ENCODE peak calls at places on chromosomes 1 and 21, in four cellular contexts. K, R, N and I are unnamed samples.

GRCh38 chr1:116574581-116575291 is 3.9 kb upstream of the CD58 start:
- DNase-seq in K (peak), R (peak), N (no peak), I (no peak)

GRCh38 chr1:70210820-70211219 is 5.4 kb upstream of the LRRC40 start:
- DNase-seq in K (no peak), R (no peak), N (no peak), I (no peak)

GRCh38 chr1:8448906-8449661 is 131.2 kb downstream of the SLC45A1 start:
- DNase-seq in K (no peak), R (no peak), N (no peak), I (no peak)

GRCh38 chr1:22398656-22399420 is 52.8 kb upstream of the ZBTB40 start:
- DNase-seq in K (no peak), R (no peak), N (no peak), I (no peak)

GRCh38 chr1:46221749-46222148 is 18.6 kb downstream of the LURAP1 start:
- DNase-seq in K (no peak), R (no peak), N (no peak), I (no peak)

GRCh38 chr21:41360072-41360821 is 1.6 kb upstream of the MX2 start:
- DNase-seq in K (no peak), R (peak), N (no peak), I (peak)

GRCh38 chr1:56931686-56932085 is 34.1 kb downstream of the C8B start:
- DNase-seq in K (no peak), R (no peak), N (no peak), I (no peak)

GRCh38 chr1:66644331-66644730 is 107.9 kb upstream of the DYNLT5 start:
- DNase-seq in K (no peak), R (no peak), N (no peak), I (no peak)

GRCh38 chr1:53639251-53639721 is 99.7 kb downstream of the GLIS1 start:
- DNase-seq in K (no peak), R (peak), N (peak), I (peak)

GRCh38 chr1:29331309-29331708 is 95.0 kb downstream of the PTPRU start:
- DNase-seq in K (no peak), R (no peak), N (no peak), I (no peak)

GRCh38 chr1:208061118-208061517 is 150.2 kb upstream of the CD34 start:
- DNase-seq in K (no peak), R (no peak), N (no peak), I (no peak)

GRCh38 chr1:230917284-230918135 is 49.2 kb upstream of the C1orf198 start:
- DNase-seq in K (peak), R (peak), N (peak), I (no peak)

GRCh38 chr1:206803221-206803730 is 31.0 kb upstream of the IL10 start:
- DNase-seq in K (no peak), R (no peak), N (no peak), I (no peak)

GRCh38 chr21:18959817-18960216 is 556.2 kb upstream of the TMPRSS15 start:
- DNase-seq in K (no peak), R (no peak), N (no peak), I (no peak)

GRCh38 chr21:19029816-19030215 is 626.2 kb upstream of the TMPRSS15 start:
- DNase-seq in K (no peak), R (no peak), N (no peak), I (no peak)

GRCh38 chr1:938711-939504 is 15.2 kb downstream of the SAMD11 start:
- DNase-seq in K (no peak), R (no peak), N (no peak), I (no peak)

GRCh38 chr1:243246916-243247315 is 8.2 kb downstream of the CEP170 start:
- DNase-seq in K (no peak), R (no peak), N (no peak), I (no peak)

GRCh38 chr1:59318271-59318865 is 21.5 kb downstream of the FGGY start:
- DNase-seq in K (no peak), R (no peak), N (no peak), I (no peak)

GRCh38 chr1:30727796-30728195 is 4.4 kb upstream of the MATN1 start:
- DNase-seq in K (no peak), R (no peak), N (no peak), I (no peak)

GRCh38 chr21:14303731-14304488 is 79.0 kb downstream of the HSPA13 start:
- DNase-seq in K (no peak), R (no peak), N (no peak), I (no peak)

GRCh38 chr1:57124170-57124569 is 158.4 kb upstream of the C8B start:
- DNase-seq in K (no peak), R (no peak), N (no peak), I (no peak)

GRCh38 chr1:8089535-8090228 is 63.6 kb upstream of the ERRFI1 start:
- DNase-seq in K (no peak), R (no peak), N (no peak), I (no peak)

GRCh38 chr1:24118410-24119242 is 6.7 kb upstream of the MYOM3 start:
- DNase-seq in K (no peak), R (no peak), N (no peak), I (no peak)

GRCh38 chr1:246258250-246258649 is 248.8 kb downstream of the SMYD3 start:
- DNase-seq in K (no peak), R (no peak), N (no peak), I (no peak)

GRCh38 chr1:215056584-215056983 is 26.0 kb upstream of the KCNK2 start:
- DNase-seq in K (no peak), R (no peak), N (no peak), I (no peak)

GRCh38 chr1:51728611-51729155 is 111.8 kb downstream of the OSBPL9 start:
- DNase-seq in K (no peak), R (no peak), N (no peak), I (no peak)

GRCh38 chr1:165313906-165314305 is 42.6 kb downstream of the LMX1A start:
- DNase-seq in K (no peak), R (no peak), N (no peak), I (no peak)

GRCh38 chr1:191026828-191027227 is 549.2 kb upstream of the BRINP3 start:
- DNase-seq in K (no peak), R (no peak), N (no peak), I (no peak)

GRCh38 chr1:200437088-200437487 is 27.3 kb upstream of the ZNF281 start:
- DNase-seq in K (no peak), R (no peak), N (no peak), I (no peak)

GRCh38 chr1:227315500-227316346 is 2.6 kb downstream of the CDC42BPA start:
- DNase-seq in K (no peak), R (peak), N (no peak), I (no peak)

GRCh38 chr1:38046884-38047602 is 450 bp upstream of the POU3F1 start:
- DNase-seq in K (peak), R (peak), N (peak), I (peak)

GRCh38 chr1:202516434-202516877 is 168.0 kb downstream of the PPP1R12B start:
- DNase-seq in K (no peak), R (no peak), N (no peak), I (no peak)

GRCh38 chr1:910881-911721 is 12.6 kb upstream of the SAMD11 start:
- DNase-seq in K (peak), R (no peak), N (no peak), I (peak)

GRCh38 chr1:150550222-150551048 is 1.2 kb downstream of the ADAMTSL4 start:
- DNase-seq in K (no peak), R (no peak), N (no peak), I (no peak)

GRCh38 chr1:150549496-150550221 is 451 bp downstream of the ADAMTSL4 start:
- DNase-seq in K (no peak), R (no peak), N (no peak), I (no peak)

GRCh38 chr1:150548324-150548631 is 930 bp upstream of the ADAMTSL4 start:
- DNase-seq in K (no peak), R (no peak), N (no peak), I (no peak)

GRCh38 chr1:150551049-150551783 is 2.0 kb downstream of the ADAMTSL4 start:
- DNase-seq in K (no peak), R (no peak), N (no peak), I (no peak)

DNA sequence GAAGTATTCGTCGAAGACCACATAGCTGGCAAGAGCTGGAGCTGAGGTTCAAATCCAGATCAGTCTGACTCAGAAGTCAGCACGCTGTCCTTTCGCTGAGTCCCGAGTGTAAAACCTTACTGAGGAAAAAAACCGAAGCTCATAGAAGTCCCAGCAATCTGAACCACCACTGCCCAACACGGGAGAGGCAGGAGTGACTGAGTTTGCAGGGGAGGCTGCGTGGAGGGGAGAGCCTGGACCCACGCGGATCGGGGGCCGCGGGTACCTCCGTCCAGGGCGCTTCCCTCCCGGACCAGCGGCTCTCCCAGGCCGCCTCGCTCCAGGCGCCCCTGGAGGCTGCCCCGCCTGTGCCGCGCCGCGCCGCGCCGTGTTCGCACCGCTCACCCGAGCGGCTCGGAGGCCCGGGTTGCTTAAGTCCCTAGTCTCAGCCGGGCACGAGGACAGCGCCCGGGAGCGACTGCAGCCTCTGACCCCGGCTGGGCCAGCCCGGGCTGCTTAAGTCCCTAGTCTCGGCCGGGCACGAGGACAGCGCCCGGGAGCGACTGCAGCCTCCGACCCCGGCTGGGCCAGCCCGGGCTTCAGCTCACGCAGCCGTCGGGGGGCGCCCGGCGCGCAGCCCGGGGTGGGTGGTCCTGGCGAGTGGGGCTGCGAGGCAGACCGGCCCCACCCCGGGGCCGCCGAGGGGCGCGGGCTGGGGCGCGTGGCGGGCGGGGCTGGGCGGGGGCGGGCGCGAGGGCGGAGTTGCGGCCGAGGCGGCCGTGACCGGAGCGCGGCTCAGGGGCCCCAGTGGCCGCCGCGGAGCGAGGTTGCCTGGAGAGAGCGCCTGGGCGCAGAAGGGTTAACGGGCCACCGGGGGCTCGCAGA is at the start of gene ADAMTSL4:
- DNase-seq in K (peak), R (peak), N (no peak), I (no peak)
- TF ChIP-seq CTCF in K (peak), R (peak), N (no peak), I (peak)

GRCh38 chr1:110150330-110151174 is at the start of gene SLC6A17:
- DNase-seq in K (peak), R (no peak), N (no peak), I (no peak)

GRCh38 chr1:110151175-110151715 is 951 bp downstream of the SLC6A17 start:
- DNase-seq in K (no peak), R (no peak), N (no peak), I (no peak)

GRCh38 chr1:110152133-110152785 is 2.0 kb downstream of the SLC6A17 start:
- DNase-seq in K (no peak), R (no peak), N (no peak), I (no peak)

GRCh38 chr1:110153407-110153950 is 3.2 kb downstream of the SLC6A17 start:
- DNase-seq in K (no peak), R (no peak), N (no peak), I (no peak)

GRCh38 chr1:110148961-110149360 is 1.3 kb upstream of the SLC6A17 start:
- DNase-seq in K (no peak), R (no peak), N (no peak), I (no peak)
- TF ChIP-seq CTCF in K (peak), R (no peak), N (no peak), I (peak)

DNA sequence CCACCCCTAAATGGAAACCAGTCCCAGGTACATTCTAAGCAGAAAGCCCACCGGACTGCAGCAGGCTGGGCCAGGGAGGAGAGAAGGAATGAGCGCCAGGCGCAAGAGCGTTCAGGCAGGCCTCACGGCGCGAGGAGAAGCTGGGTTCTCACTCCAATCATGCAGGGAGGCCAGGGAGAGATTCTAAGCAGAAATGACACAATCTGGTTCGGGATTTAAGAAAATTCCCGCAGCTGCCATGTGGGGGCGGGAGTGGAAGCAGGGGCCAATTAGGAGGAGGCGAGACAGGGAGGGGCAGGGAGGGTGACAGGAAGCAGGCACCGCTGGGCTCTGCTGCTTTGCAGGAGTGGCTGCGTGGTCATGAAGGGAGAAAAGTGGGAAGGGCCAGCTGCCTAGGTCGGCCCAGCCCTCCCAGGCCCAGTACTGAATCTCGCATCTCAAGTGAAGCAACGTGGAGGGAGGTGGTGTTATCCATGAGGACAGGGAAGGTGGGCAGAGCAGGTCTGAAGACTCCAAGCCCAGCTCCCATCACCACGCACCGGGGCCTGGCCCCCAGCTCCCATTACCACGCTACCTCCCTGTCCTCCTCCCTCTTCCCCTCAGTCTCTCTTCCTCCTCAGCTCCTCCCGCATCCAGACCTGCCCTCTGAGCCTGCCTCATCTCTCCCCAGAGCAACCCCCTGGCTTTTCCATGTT is 11.8 kb downstream of the NPHP4 start:
- DNase-seq in K (no peak), R (peak), N (no peak), I (no peak)
- TF ChIP-seq CTCF in K (no peak), R (no peak), N (peak), I (peak)

GRCh38 chr1:248702714-248703113 is at the start of gene OR14I1:
- DNase-seq in K (no peak), R (no peak), N (no peak), I (no peak)

GRCh38 chr1:248697907-248698306 is 4.7 kb downstream of the OR14I1 start:
- DNase-seq in K (no peak), R (no peak), N (no peak), I (no peak)

GRCh38 chr1:248699099-248699498 is 3.5 kb downstream of the OR14I1 start:
- DNase-seq in K (no peak), R (no peak), N (no peak), I (no peak)

GRCh38 chr1:248704556-248704955 is 2.0 kb upstream of the OR14I1 start:
- DNase-seq in K (no peak), R (no peak), N (no peak), I (no peak)

DNA sequence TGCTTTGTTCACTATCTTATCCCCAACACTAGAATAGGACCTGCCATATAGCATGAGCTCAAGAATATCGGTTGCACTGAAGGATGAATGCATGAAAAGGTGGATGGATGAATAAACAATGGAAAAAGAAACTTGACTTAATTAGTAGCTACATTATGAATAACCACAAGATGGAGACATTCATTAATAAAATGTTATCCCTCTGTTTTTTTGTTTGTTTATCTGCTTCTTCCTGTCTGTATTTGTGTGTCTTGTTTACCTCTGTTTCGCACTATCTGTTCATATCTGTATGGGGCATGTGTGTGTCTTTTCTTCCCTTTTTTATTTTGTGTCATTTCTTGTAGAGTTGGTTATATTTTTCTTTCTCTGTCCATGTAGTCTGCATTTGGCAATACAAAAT is 1.1 kb upstream of the OR14I1 start:
- DNase-seq in K (no peak), R (no peak), N (no peak), I (no peak)
- TF ChIP-seq CTCF in K (no peak), R (no peak), N (no peak), I (no peak)

GRCh38 chr1:179105393-179105792 is 23.5 kb downstream of the TOR3A start:
- DNase-seq in K (no peak), R (no peak), N (no peak), I (no peak)
- TF ChIP-seq CTCF in K (peak), R (no peak), N (peak), I (peak)

DNA sequence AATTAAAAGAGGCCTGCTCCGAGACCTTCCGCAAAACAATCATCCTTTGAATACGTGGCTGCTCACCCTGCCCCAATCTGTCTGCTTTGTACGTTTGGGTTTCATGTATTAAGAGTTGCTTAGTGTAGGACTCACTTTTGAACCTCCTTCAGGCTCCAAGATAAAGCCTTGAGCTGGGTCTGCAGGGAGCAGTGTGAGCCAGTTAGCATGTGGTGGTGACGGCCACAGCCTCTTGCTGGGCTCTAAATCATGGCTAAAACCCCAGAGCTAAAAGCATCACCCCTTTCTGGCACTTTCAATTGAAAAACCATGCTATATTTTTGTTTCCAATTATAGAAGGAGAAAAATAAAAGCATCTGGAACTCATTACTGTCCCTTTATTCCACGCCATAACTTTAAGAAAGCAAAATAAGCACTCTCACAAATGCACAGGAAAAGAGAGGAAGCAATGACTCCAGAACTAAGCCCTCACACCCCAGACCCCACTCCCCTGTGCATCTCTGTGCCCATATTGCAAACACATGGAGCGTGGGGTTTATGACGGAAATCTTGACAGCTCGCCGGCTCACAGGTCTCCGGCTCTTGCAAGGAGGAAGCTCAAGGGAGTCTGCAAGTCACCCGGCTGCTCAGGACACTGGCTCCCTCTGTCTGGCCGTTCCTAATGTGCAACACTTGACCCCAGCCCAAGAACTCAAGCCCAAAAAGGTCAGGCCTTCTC is 135.5 kb downstream of the MIS18A start:
- DNase-seq in K (no peak), R (no peak), N (no peak), I (no peak)
- TF ChIP-seq CTCF in K (no peak), R (no peak), N (no peak), I (no peak)

GRCh38 chr1:156172696-156173470 is 19.5 kb downstream of the SEMA4A start:
- DNase-seq in K (no peak), R (no peak), N (no peak), I (no peak)
- TF ChIP-seq CTCF in K (no peak), R (no peak), N (no peak), I (no peak)

GRCh38 chr1:154335351-154335714 is 10.0 kb downstream of the ATP8B2 start:
- DNase-seq in K (no peak), R (no peak), N (no peak), I (no peak)
- TF ChIP-seq CTCF in K (no peak), R (no peak), N (peak), I (peak)

DNA sequence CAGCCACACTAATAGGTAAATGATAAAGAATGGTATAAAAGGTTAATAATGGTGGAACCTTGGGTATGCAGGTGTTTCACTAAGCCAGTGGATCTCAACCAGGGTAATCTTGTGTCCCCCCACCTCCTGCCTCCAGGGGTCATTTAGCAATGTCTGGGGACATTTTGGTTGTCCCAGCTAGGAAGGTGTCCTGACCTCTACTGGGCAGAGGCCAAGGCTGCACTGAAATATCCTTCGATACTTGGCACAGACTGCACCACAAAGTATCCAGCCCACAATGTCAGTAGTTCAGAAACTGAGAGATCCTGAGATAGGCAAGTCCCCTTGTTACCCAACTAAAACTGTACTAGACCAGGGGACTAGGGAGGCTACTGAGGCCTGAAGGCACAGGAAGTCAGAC is 113.6 kb upstream of the TIAM1 start:
- DNase-seq in K (no peak), R (no peak), N (no peak), I (no peak)
- TF ChIP-seq CTCF in K (peak), R (no peak), N (no peak), I (no peak)